ENCODE peak calls at places on chromosomes 16 and 17, in ten cellular contexts. K, W, I, R, T, D, V, M, G and N are unnamed samples.

GRCh38 chr16:68265078-68265925 is 976 bp downstream of the SLC7A6 start:
- DNase-seq in K (no peak), W (no peak), I (peak), R (peak), T (no peak), D (peak), V (peak), M (no peak), G (peak), N (peak)

GRCh38 chr16:35147556-35148504 is 1688.4 kb downstream of the TP53TG3F start:
- DNase-seq in K (no peak), W (no peak), I (no peak), R (no peak), T (no peak), D (no peak), V (no peak), M (no peak), G (no peak), N (no peak)

GRCh38 chr17:74893936-74894671 is 671 bp upstream of the FADS6 start:
- DNase-seq in K (no peak), W (no peak), I (no peak), R (no peak), T (no peak), D (no peak), V (no peak), M (no peak), G (no peak), N (no peak)

GRCh38 chr17:47998044-47998443 is 27.1 kb downstream of the CDK5RAP3 start:
- DNase-seq in K (no peak), W (no peak), I (no peak), R (no peak), T (no peak), D (no peak), V (no peak), M (no peak), G (no peak), N (no peak)

GRCh38 chr16:59633996-59634579 is 900.0 kb upstream of the GOT2 start:
- DNase-seq in K (peak), W (no peak), I (no peak), R (no peak), T (no peak), D (no peak), V (no peak), M (no peak), G (no peak), N (no peak)

GRCh38 chr16:81403601-81404391 is 40.8 kb upstream of the CMIP start:
- DNase-seq in K (peak), W (peak), I (peak), R (peak), T (peak), D (peak), V (peak), M (peak), G (peak), N (peak)

GRCh38 chr17:10123093-10123492 is 75.3 kb downstream of the GAS7 start:
- DNase-seq in K (no peak), W (no peak), I (no peak), R (no peak), T (no peak), D (no peak), V (no peak), M (no peak), G (no peak), N (no peak)

GRCh38 chr17:59406808-59407381 is 75.4 kb downstream of the YPEL2 start:
- DNase-seq in K (no peak), W (peak), I (peak), R (no peak), T (peak), D (no peak), V (no peak), M (no peak), G (no peak), N (no peak)

GRCh38 chr16:2425825-2426430 is 3.3 kb upstream of the CCNF start:
- DNase-seq in K (no peak), W (no peak), I (no peak), R (no peak), T (no peak), D (no peak), V (no peak), M (no peak), G (no peak), N (no peak)

GRCh38 chr16:88977028-88977844 is at the start of gene CBFA2T3:
- DNase-seq in K (no peak), W (no peak), I (peak), R (peak), T (no peak), D (no peak), V (peak), M (no peak), G (peak), N (no peak)

GRCh38 chr16:7140899-7141298 is 191.7 kb upstream of the RBFOX1 start:
- DNase-seq in K (no peak), W (no peak), I (no peak), R (no peak), T (no peak), D (no peak), V (no peak), M (no peak), G (no peak), N (no peak)